ENCODE peak calls at places on chromosomes 6 and 20, in six cellular contexts. One of them, this sample, is unnamed.

GRCh38 chr6:136989591-136990578 is 54.9 kb downstream of the IL20RA start:
- DNase-seq in CD8-positive, alpha-beta T cell: no peak
- DNase-seq in PC-9: peak
- DNase-seq in AG04450: no peak
- DNase-seq in upper lobe of right lung: no peak
- DNase-seq in adrenal gland: no peak
- DNase-seq in this sample: no peak

GRCh38 chr6:98831057-98832031 is 3.0 kb upstream of the POU3F2 start:
- DNase-seq in upper lobe of right lung: no peak
- DNase-seq in AG04450: no peak
- DNase-seq in PC-9: no peak
- DNase-seq in adrenal gland: no peak
- DNase-seq in CD8-positive, alpha-beta T cell: no peak
- DNase-seq in this sample: no peak

GRCh38 chr6:5667737-5668136 is 339.0 kb downstream of the NRN1 start:
- DNase-seq in upper lobe of right lung: no peak
- DNase-seq in CD8-positive, alpha-beta T cell: no peak
- DNase-seq in PC-9: no peak
- DNase-seq in AG04450: no peak
- DNase-seq in adrenal gland: no peak
- DNase-seq in this sample: no peak

GRCh38 chr20:48584391-48585249 is 243.2 kb downstream of the PREX1 start:
- DNase-seq in adrenal gland: peak
- DNase-seq in upper lobe of right lung: peak
- DNase-seq in CD8-positive, alpha-beta T cell: no peak
- DNase-seq in PC-9: no peak
- DNase-seq in AG04450: no peak
- DNase-seq in this sample: no peak

GRCh38 chr20:6232436-6232835 is 109.6 kb upstream of the FERMT1 start:
- DNase-seq in upper lobe of right lung: no peak
- DNase-seq in AG04450: no peak
- DNase-seq in PC-9: no peak
- DNase-seq in adrenal gland: no peak
- DNase-seq in CD8-positive, alpha-beta T cell: no peak
- DNase-seq in this sample: no peak

GRCh38 chr20:32034581-32035397 is 17.3 kb upstream of the HCK start:
- DNase-seq in CD8-positive, alpha-beta T cell: no peak
- DNase-seq in adrenal gland: no peak
- DNase-seq in PC-9: no peak
- DNase-seq in upper lobe of right lung: no peak
- DNase-seq in AG04450: no peak
- DNase-seq in this sample: no peak

GRCh38 chr6:16540804-16541752 is 220.2 kb downstream of the ATXN1 start:
- DNase-seq in PC-9: no peak
- DNase-seq in CD8-positive, alpha-beta T cell: no peak
- DNase-seq in AG04450: no peak
- DNase-seq in adrenal gland: peak
- DNase-seq in upper lobe of right lung: no peak
- DNase-seq in this sample: no peak

GRCh38 chr20:61835791-61836350 is 229.8 kb downstream of the TAF4 start:
- DNase-seq in PC-9: no peak
- DNase-seq in upper lobe of right lung: no peak
- DNase-seq in adrenal gland: no peak
- DNase-seq in CD8-positive, alpha-beta T cell: no peak
- DNase-seq in AG04450: no peak
- DNase-seq in this sample: no peak

GRCh38 chr6:159008656-159009288 is 8.8 kb upstream of the RSPH3 start:
- DNase-seq in CD8-positive, alpha-beta T cell: no peak
- DNase-seq in AG04450: no peak
- DNase-seq in adrenal gland: no peak
- DNase-seq in PC-9: no peak
- DNase-seq in upper lobe of right lung: no peak
- DNase-seq in this sample: peak

GRCh38 chr6:397056-397455 is 5.5 kb downstream of the IRF4 start:
- DNase-seq in PC-9: no peak
- DNase-seq in upper lobe of right lung: no peak
- DNase-seq in CD8-positive, alpha-beta T cell: no peak
- DNase-seq in adrenal gland: no peak
- DNase-seq in AG04450: no peak
- DNase-seq in this sample: no peak

GRCh38 chr6:33604941-33605854 is 15.9 kb upstream of the ITPR3 start:
- DNase-seq in upper lobe of right lung: no peak
- DNase-seq in adrenal gland: no peak
- DNase-seq in AG04450: no peak
- DNase-seq in CD8-positive, alpha-beta T cell: no peak
- DNase-seq in PC-9: no peak
- DNase-seq in this sample: no peak

GRCh38 chr6:134477991-134478635 is 160.2 kb upstream of the SGK1 start:
- DNase-seq in upper lobe of right lung: no peak
- DNase-seq in adrenal gland: no peak
- DNase-seq in PC-9: no peak
- DNase-seq in AG04450: no peak
- DNase-seq in CD8-positive, alpha-beta T cell: no peak
- DNase-seq in this sample: no peak

GRCh38 chr6:155530219-155530834 is 74.7 kb upstream of the NOX3 start:
- DNase-seq in AG04450: no peak
- DNase-seq in CD8-positive, alpha-beta T cell: no peak
- DNase-seq in adrenal gland: peak
- DNase-seq in PC-9: no peak
- DNase-seq in upper lobe of right lung: no peak
- DNase-seq in this sample: peak

GRCh38 chr6:16585805-16586204 is 175.5 kb downstream of the ATXN1 start:
- DNase-seq in adrenal gland: no peak
- DNase-seq in AG04450: no peak
- DNase-seq in PC-9: no peak
- DNase-seq in upper lobe of right lung: no peak
- DNase-seq in CD8-positive, alpha-beta T cell: no peak
- DNase-seq in this sample: no peak

GRCh38 chr6:32459781-32460424 is 20.2 kb downstream of the HLA-DRA start:
- DNase-seq in upper lobe of right lung: no peak
- DNase-seq in AG04450: no peak
- DNase-seq in PC-9: no peak
- DNase-seq in CD8-positive, alpha-beta T cell: no peak
- DNase-seq in adrenal gland: no peak
- DNase-seq in this sample: no peak

GRCh38 chr6:24864345-24864744 is 65.6 kb upstream of the ARMH2 start:
- DNase-seq in AG04450: peak
- DNase-seq in CD8-positive, alpha-beta T cell: no peak
- DNase-seq in adrenal gland: no peak
- DNase-seq in upper lobe of right lung: no peak
- DNase-seq in PC-9: no peak
- DNase-seq in this sample: no peak

GRCh38 chr6:159693894-159694545 is 979 bp upstream of the SOD2 start:
- DNase-seq in CD8-positive, alpha-beta T cell: peak
- DNase-seq in AG04450: no peak
- DNase-seq in adrenal gland: no peak
- DNase-seq in upper lobe of right lung: no peak
- DNase-seq in PC-9: peak
- DNase-seq in this sample: peak

GRCh38 chr6:85600713-85601313 is 7.2 kb upstream of the SNX14 start:
- DNase-seq in upper lobe of right lung: no peak
- DNase-seq in adrenal gland: no peak
- DNase-seq in CD8-positive, alpha-beta T cell: no peak
- DNase-seq in AG04450: no peak
- DNase-seq in PC-9: no peak
- DNase-seq in this sample: no peak

GRCh38 chr6:36539814-36540568 is 7.3 kb downstream of the STK38 start:
- DNase-seq in CD8-positive, alpha-beta T cell: no peak
- DNase-seq in adrenal gland: no peak
- DNase-seq in upper lobe of right lung: no peak
- DNase-seq in PC-9: no peak
- DNase-seq in AG04450: no peak
- DNase-seq in this sample: no peak

GRCh38 chr6:6942826-6943225 is 164.9 kb upstream of the RREB1 start:
- DNase-seq in PC-9: no peak
- DNase-seq in CD8-positive, alpha-beta T cell: no peak
- DNase-seq in AG04450: no peak
- DNase-seq in upper lobe of right lung: peak
- DNase-seq in adrenal gland: no peak
- DNase-seq in this sample: no peak

GRCh38 chr6:13908955-13909381 is 15.8 kb upstream of the RNF182 start:
- DNase-seq in AG04450: peak
- DNase-seq in upper lobe of right lung: no peak
- DNase-seq in PC-9: peak
- DNase-seq in CD8-positive, alpha-beta T cell: no peak
- DNase-seq in adrenal gland: peak
- DNase-seq in this sample: peak

GRCh38 chr6:19035454-19035853 is 648.3 kb downstream of the RNF144B start:
- DNase-seq in upper lobe of right lung: no peak
- DNase-seq in CD8-positive, alpha-beta T cell: no peak
- DNase-seq in PC-9: no peak
- DNase-seq in AG04450: no peak
- DNase-seq in adrenal gland: no peak
- DNase-seq in this sample: no peak

GRCh38 chr6:143727035-143727434 is 49.3 kb downstream of the PHACTR2 start:
- DNase-seq in upper lobe of right lung: no peak
- DNase-seq in CD8-positive, alpha-beta T cell: no peak
- DNase-seq in AG04450: no peak
- DNase-seq in PC-9: no peak
- DNase-seq in adrenal gland: no peak
- DNase-seq in this sample: no peak

GRCh38 chr6:55882731-55883595 is 7.6 kb upstream of the BMP5 start:
- DNase-seq in PC-9: peak
- DNase-seq in AG04450: peak
- DNase-seq in upper lobe of right lung: no peak
- DNase-seq in CD8-positive, alpha-beta T cell: no peak
- DNase-seq in adrenal gland: peak
- DNase-seq in this sample: peak

GRCh38 chr20:22333885-22334545 is 250.4 kb downstream of the FOXA2 start:
- DNase-seq in upper lobe of right lung: peak
- DNase-seq in PC-9: peak
- DNase-seq in AG04450: peak
- DNase-seq in CD8-positive, alpha-beta T cell: no peak
- DNase-seq in adrenal gland: peak
- DNase-seq in this sample: peak

GRCh38 chr6:50637267-50637666 is 76.1 kb upstream of the TFAP2D start:
- DNase-seq in CD8-positive, alpha-beta T cell: no peak
- DNase-seq in upper lobe of right lung: no peak
- DNase-seq in PC-9: no peak
- DNase-seq in AG04450: no peak
- DNase-seq in adrenal gland: no peak
- DNase-seq in this sample: no peak

DNA sequence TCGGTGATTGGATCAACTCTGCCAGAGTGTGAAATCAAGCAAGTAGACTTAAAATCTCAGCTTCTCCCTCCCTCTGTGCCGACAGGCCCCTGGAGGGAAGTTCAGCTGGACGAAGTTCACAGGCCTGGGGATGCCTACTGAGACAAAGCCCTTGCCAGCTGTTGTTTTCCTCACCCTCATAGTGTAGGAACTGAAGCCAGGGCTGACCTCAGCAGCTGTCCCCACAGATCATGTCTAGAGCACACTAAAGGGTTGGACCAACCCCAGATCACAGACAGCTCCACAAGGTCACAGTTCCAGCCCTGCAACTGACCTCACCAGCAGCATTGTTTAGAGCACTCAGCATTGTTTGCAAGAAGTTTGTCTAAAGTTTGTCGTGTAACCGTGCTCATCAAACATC is 261.9 kb upstream of the ECI2 start:
- DNase-seq in adrenal gland: peak
- DNase-seq in CD8-positive, alpha-beta T cell: no peak
- DNase-seq in upper lobe of right lung: no peak
- DNase-seq in PC-9: no peak
- DNase-seq in AG04450: no peak
- DNase-seq in this sample: no peak
- H3K27ac ChIP-seq in adrenal gland: no peak
- H3K27ac ChIP-seq in CD8-positive, alpha-beta T cell: no peak
- H3K27ac ChIP-seq in upper lobe of right lung: no peak
- H3K27ac ChIP-seq in PC-9: no peak
- H3K27ac ChIP-seq in AG04450: no peak
- H3K27ac ChIP-seq in this sample: no peak

DNA sequence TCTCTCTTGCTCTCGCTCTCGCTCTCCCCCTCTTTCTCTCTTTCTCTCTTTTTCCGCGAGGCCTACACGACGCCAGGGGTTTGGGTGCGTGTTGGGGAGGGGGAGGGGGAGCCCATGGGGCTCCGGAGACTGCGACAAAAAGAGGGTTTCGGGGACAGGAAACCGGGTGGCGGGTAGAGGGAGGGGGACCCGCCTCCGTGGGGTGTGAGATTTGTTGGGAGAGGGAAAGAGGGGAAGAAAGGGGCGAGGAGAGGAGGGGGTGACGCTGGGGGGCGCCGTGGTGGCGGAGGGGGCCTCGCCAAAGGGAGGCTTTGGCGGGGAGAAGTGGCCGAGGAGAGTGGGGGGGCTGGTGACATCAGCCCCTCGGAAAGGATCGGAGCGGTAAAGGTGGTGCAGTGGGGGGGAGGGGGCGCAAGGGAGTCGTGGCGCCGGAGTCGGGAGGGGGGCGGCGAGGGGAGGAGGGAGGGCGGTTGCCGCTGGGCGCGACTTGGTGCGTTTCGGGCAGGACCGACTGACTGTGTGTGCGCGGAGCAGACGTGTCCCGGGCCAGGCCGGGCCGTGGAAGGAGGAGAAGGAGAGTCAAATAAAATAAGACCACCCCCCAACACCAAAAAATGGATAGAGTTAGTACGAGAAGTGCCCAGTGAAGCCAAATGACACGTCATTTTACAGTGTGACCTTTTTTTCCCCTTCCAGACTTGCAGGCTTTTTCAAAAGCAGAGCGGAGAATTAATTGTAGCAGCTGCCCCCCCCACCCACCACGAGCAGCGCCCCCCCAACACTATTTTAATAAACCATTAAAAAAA is 39.8 kb downstream of the GNAS start:
- DNase-seq in upper lobe of right lung: peak
- DNase-seq in adrenal gland: peak
- DNase-seq in CD8-positive, alpha-beta T cell: peak
- DNase-seq in AG04450: no peak
- DNase-seq in PC-9: peak
- DNase-seq in this sample: peak
- TF ChIP-seq CTCF in upper lobe of right lung: peak
- TF ChIP-seq CTCF in adrenal gland: no peak
- TF ChIP-seq CTCF in CD8-positive, alpha-beta T cell: no peak
- TF ChIP-seq CTCF in AG04450: no peak
- TF ChIP-seq CTCF in PC-9: no peak
- TF ChIP-seq CTCF in this sample: no peak

DNA sequence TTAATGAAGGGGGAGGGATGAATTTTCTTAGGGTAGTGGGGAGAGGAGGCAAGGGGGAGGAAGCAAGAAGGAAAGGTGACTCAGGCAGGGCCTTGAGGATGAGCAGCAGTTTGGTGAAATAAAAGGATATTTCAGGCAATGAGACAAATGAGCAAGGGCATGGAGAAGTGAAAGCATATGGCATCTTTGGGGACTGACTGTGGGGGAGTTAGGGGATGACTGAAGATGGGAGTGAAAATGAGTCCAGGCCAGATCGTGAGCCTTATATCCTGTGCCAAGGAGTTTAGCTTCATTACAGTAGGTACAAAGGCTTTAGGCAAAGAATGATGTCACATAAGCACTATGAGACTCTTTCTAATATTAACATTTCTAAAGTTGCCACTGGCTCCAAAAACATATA is 51.9 kb downstream of the ILRUN start:
- DNase-seq in PC-9: no peak
- DNase-seq in AG04450: no peak
- DNase-seq in adrenal gland: no peak
- DNase-seq in upper lobe of right lung: no peak
- DNase-seq in CD8-positive, alpha-beta T cell: no peak
- DNase-seq in this sample: no peak
- H3K27ac ChIP-seq in PC-9: no peak
- H3K27ac ChIP-seq in AG04450: no peak
- H3K27ac ChIP-seq in adrenal gland: no peak
- H3K27ac ChIP-seq in upper lobe of right lung: no peak
- H3K27ac ChIP-seq in CD8-positive, alpha-beta T cell: no peak
- H3K27ac ChIP-seq in this sample: no peak

GRCh38 chr20:57573893-57574292 is 13.0 kb downstream of the PCK1 start:
- DNase-seq in AG04450: no peak
- DNase-seq in PC-9: no peak
- DNase-seq in upper lobe of right lung: no peak
- DNase-seq in CD8-positive, alpha-beta T cell: no peak
- DNase-seq in adrenal gland: no peak
- DNase-seq in this sample: no peak
- TF ChIP-seq CTCF in AG04450: no peak
- TF ChIP-seq CTCF in PC-9: peak
- TF ChIP-seq CTCF in upper lobe of right lung: peak
- TF ChIP-seq CTCF in CD8-positive, alpha-beta T cell: no peak
- TF ChIP-seq CTCF in adrenal gland: no peak
- TF ChIP-seq CTCF in this sample: no peak

This sample was measured in RWPE1.